ENCODE peak calls at places on chromosome 18, in five cellular contexts. One of them, this sample, is unnamed.

GRCh38 chr18:8609711-8610441 is 639 bp downstream of the RAB12 start:
- DNase-seq in neural progenitor cell: peak; percentile 40
- DNase-seq in body of pancreas: peak; percentile 26
- DNase-seq in tibial nerve: no peak
- DNase-seq in GM13977: no peak
- DNase-seq in this sample: no peak

GRCh38 chr18:49988101-49988500 is 174.8 kb upstream of the ACAA2 start:
- DNase-seq in neural progenitor cell: no peak
- DNase-seq in body of pancreas: no peak
- DNase-seq in tibial nerve: no peak
- DNase-seq in GM13977: no peak
- DNase-seq in this sample: no peak

GRCh38 chr18:62788891-62789290 is 73.5 kb downstream of the PHLPP1 start:
- DNase-seq in neural progenitor cell: no peak
- DNase-seq in body of pancreas: no peak
- DNase-seq in tibial nerve: no peak
- DNase-seq in GM13977: no peak
- DNase-seq in this sample: no peak

GRCh38 chr18:54149078-54149697 is 75.3 kb downstream of the MBD2 start:
- DNase-seq in neural progenitor cell: no peak
- DNase-seq in body of pancreas: no peak
- DNase-seq in tibial nerve: no peak
- DNase-seq in GM13977: peak; percentile 38
- DNase-seq in this sample: peak; percentile 58

GRCh38 chr18:47530695-47531094 is 279.2 kb upstream of the SKOR2 start:
- DNase-seq in neural progenitor cell: no peak
- DNase-seq in body of pancreas: no peak
- DNase-seq in tibial nerve: no peak
- DNase-seq in GM13977: no peak
- DNase-seq in this sample: no peak

GRCh38 chr18:80247403-80247916 is at the start of gene PARD6G:
- DNase-seq in neural progenitor cell: peak; percentile 90
- DNase-seq in body of pancreas: peak; percentile 82
- DNase-seq in tibial nerve: peak; percentile 54
- DNase-seq in GM13977: peak; percentile 89
- DNase-seq in this sample: peak; percentile 96

GRCh38 chr18:45619062-45619825 is 4.0 kb downstream of the SLC14A2 start:
- DNase-seq in neural progenitor cell: no peak
- DNase-seq in body of pancreas: no peak
- DNase-seq in tibial nerve: peak; percentile 30
- DNase-seq in GM13977: no peak
- DNase-seq in this sample: no peak

GRCh38 chr18:66553824-66554223 is 50.1 kb downstream of the CDH19 start:
- DNase-seq in neural progenitor cell: no peak
- DNase-seq in body of pancreas: no peak
- DNase-seq in tibial nerve: no peak
- DNase-seq in GM13977: no peak
- DNase-seq in this sample: no peak

GRCh38 chr18:78639597-78639950 is 340.0 kb upstream of the SALL3 start:
- DNase-seq in neural progenitor cell: no peak
- DNase-seq in body of pancreas: no peak
- DNase-seq in tibial nerve: no peak
- DNase-seq in GM13977: no peak
- DNase-seq in this sample: no peak

GRCh38 chr18:6115710-6116109 is 220.4 kb upstream of the TMEM200C start:
- DNase-seq in neural progenitor cell: no peak
- DNase-seq in body of pancreas: no peak
- DNase-seq in tibial nerve: no peak
- DNase-seq in GM13977: no peak
- DNase-seq in this sample: no peak

GRCh38 chr18:22009242-22009641 is 160.1 kb upstream of the GATA6 start:
- DNase-seq in neural progenitor cell: no peak
- DNase-seq in body of pancreas: no peak
- DNase-seq in tibial nerve: no peak
- DNase-seq in GM13977: no peak
- DNase-seq in this sample: no peak

GRCh38 chr18:44895176-44895798 is 214.6 kb downstream of the SETBP1 start:
- DNase-seq in neural progenitor cell: no peak
- DNase-seq in body of pancreas: peak; percentile 56
- DNase-seq in tibial nerve: no peak
- DNase-seq in GM13977: peak; percentile 9
- DNase-seq in this sample: peak; percentile 30

GRCh38 chr18:43869451-43870008 is 592.2 kb upstream of the SYT4 start:
- DNase-seq in neural progenitor cell: no peak
- DNase-seq in body of pancreas: no peak
- DNase-seq in tibial nerve: no peak
- DNase-seq in GM13977: no peak
- DNase-seq in this sample: no peak

GRCh38 chr18:36917907-36918306 is 89.0 kb downstream of the KIAA1328 start:
- DNase-seq in neural progenitor cell: no peak
- DNase-seq in body of pancreas: no peak
- DNase-seq in tibial nerve: no peak
- DNase-seq in GM13977: no peak
- DNase-seq in this sample: no peak

GRCh38 chr18:68330658-68331057 is 384.2 kb downstream of the TMX3 start:
- DNase-seq in neural progenitor cell: no peak
- DNase-seq in body of pancreas: no peak
- DNase-seq in tibial nerve: no peak
- DNase-seq in GM13977: no peak
- DNase-seq in this sample: no peak

GRCh38 chr18:62721837-62722795 is 6.8 kb downstream of the PHLPP1 start:
- DNase-seq in neural progenitor cell: no peak
- DNase-seq in body of pancreas: no peak
- DNase-seq in tibial nerve: no peak
- DNase-seq in GM13977: no peak
- DNase-seq in this sample: no peak

GRCh38 chr18:74546007-74546406 is 11.7 kb downstream of the CNDP1 start:
- DNase-seq in neural progenitor cell: no peak
- DNase-seq in body of pancreas: no peak
- DNase-seq in tibial nerve: no peak
- DNase-seq in GM13977: no peak
- DNase-seq in this sample: no peak

GRCh38 chr18:3472681-3473544 is 22.9 kb downstream of the TGIF1 start:
- DNase-seq in neural progenitor cell: no peak
- DNase-seq in body of pancreas: no peak
- DNase-seq in tibial nerve: no peak
- DNase-seq in GM13977: no peak
- DNase-seq in this sample: no peak

GRCh38 chr18:28201056-28201455 is 24.1 kb upstream of the CDH2 start:
- DNase-seq in neural progenitor cell: no peak
- DNase-seq in body of pancreas: no peak
- DNase-seq in tibial nerve: no peak
- DNase-seq in GM13977: no peak
- DNase-seq in this sample: no peak

GRCh38 chr18:46481048-46481846 is 175.8 kb downstream of the LOXHD1 start:
- DNase-seq in neural progenitor cell: peak; percentile 73
- DNase-seq in body of pancreas: peak; percentile 40
- DNase-seq in tibial nerve: no peak
- DNase-seq in GM13977: peak; percentile 64
- DNase-seq in this sample: peak; percentile 57

GRCh38 chr18:8996771-8997432 is 105.6 kb upstream of the NDUFV2 start:
- DNase-seq in neural progenitor cell: no peak
- DNase-seq in body of pancreas: no peak
- DNase-seq in tibial nerve: no peak
- DNase-seq in GM13977: no peak
- DNase-seq in this sample: no peak

GRCh38 chr18:6058941-6059340 is 163.6 kb upstream of the TMEM200C start:
- DNase-seq in neural progenitor cell: peak; percentile 61
- DNase-seq in body of pancreas: no peak
- DNase-seq in tibial nerve: no peak
- DNase-seq in GM13977: no peak
- DNase-seq in this sample: no peak

GRCh38 chr18:35122586-35123224 is 81.5 kb downstream of the MAPRE2 start:
- DNase-seq in neural progenitor cell: peak; percentile 66
- DNase-seq in body of pancreas: no peak
- DNase-seq in tibial nerve: no peak
- DNase-seq in GM13977: peak; percentile 24
- DNase-seq in this sample: peak; percentile 36

GRCh38 chr18:777021-777420 is 35.0 kb downstream of the YES1 start:
- DNase-seq in neural progenitor cell: no peak
- DNase-seq in body of pancreas: no peak
- DNase-seq in tibial nerve: no peak
- DNase-seq in GM13977: no peak
- DNase-seq in this sample: no peak

GRCh38 chr18:60266558-60266957 is 106.0 kb downstream of the MC4R start:
- DNase-seq in neural progenitor cell: no peak
- DNase-seq in body of pancreas: no peak
- DNase-seq in tibial nerve: no peak
- DNase-seq in GM13977: no peak
- DNase-seq in this sample: no peak

GRCh38 chr18:36142751-36143150 is 13.1 kb downstream of the ELP2 start:
- DNase-seq in neural progenitor cell: no peak
- DNase-seq in body of pancreas: no peak
- DNase-seq in tibial nerve: no peak
- DNase-seq in GM13977: no peak
- DNase-seq in this sample: no peak

GRCh38 chr18:8391068-8391467 is 218.2 kb upstream of the RAB12 start:
- DNase-seq in neural progenitor cell: no peak
- DNase-seq in body of pancreas: no peak
- DNase-seq in tibial nerve: no peak
- DNase-seq in GM13977: no peak
- DNase-seq in this sample: no peak

DNA sequence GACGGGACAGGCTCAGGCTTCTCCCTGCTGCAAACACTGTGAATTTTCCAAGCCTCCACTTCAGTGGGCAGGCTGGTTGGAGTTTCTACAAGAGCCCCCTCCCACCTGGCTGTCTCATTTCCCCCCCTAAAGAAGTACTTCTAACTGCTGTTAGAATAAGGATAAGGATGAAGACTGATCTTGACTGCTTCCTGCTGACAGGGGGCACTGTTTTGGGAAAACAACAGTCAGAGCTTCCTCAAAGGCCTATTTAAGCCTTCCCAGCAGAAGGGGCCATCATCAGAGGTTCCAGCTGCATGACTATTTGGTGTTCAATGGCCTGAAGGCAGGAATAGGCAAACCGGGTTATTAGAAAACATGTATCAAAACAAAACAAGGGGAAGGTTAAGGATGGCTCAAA is 1162.8 kb downstream of the DSC3 start:
- DNase-seq in neural progenitor cell: no peak
- DNase-seq in body of pancreas: no peak
- DNase-seq in tibial nerve: no peak
- DNase-seq in GM13977: no peak
- DNase-seq in this sample: no peak
- TF ChIP-seq CTCF in neural progenitor cell: peak; percentile 40
- TF ChIP-seq CTCF in body of pancreas: no peak
- TF ChIP-seq CTCF in tibial nerve: no peak
- TF ChIP-seq CTCF in GM13977: peak; percentile 2
- TF ChIP-seq CTCF in this sample: no peak

DNA sequence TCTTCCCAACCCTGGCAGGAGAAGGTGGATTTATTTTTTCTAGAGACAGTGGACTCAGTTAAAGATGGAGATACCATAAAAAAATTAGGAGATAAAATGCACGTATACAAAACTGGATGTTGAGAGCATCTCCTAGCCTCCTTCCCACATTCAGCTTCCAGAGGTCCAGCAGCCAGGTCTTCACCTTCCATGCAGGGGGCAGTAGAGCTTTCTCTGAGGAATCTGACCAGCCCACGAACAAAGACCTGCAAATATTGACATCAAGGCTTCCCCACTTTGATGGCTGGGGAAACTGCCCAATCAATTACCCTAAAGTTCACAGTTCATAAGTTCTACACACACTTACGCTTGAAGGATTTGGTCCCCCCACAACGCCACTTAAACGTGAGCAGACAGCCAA is 24.5 kb downstream of the AQP4 start:
- DNase-seq in neural progenitor cell: no peak
- DNase-seq in body of pancreas: no peak
- DNase-seq in tibial nerve: no peak
- DNase-seq in GM13977: no peak
- DNase-seq in this sample: no peak
- TF ChIP-seq CTCF in neural progenitor cell: no peak
- TF ChIP-seq CTCF in body of pancreas: no peak
- TF ChIP-seq CTCF in tibial nerve: no peak
- TF ChIP-seq CTCF in GM13977: peak; percentile 2
- TF ChIP-seq CTCF in this sample: no peak

DNA sequence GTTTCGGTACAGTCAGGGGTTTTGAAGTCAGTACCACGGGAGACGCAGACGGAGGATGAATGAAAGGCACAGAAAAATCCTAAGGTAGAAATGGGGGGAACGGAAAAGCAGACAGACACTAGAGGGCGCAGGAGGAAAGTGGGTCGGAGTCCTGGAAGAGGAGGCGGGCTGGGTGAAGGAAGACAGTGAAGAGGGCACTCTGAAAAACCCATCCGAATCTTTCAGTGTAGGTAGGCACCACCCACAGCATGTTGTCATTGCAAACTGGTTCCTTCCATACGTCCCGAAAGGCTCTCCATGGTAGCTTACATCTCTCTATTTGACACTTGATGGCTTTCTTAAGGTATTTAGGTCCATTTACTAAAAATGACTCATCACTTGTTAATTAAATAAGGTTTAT is 18.5 kb upstream of the ZNF236 start:
- DNase-seq in neural progenitor cell: peak; percentile 72
- DNase-seq in body of pancreas: peak; percentile 63
- DNase-seq in tibial nerve: peak; percentile 52
- DNase-seq in GM13977: peak; percentile 74
- DNase-seq in this sample: peak; percentile 79
- TF ChIP-seq CTCF in neural progenitor cell: peak; percentile 86
- TF ChIP-seq CTCF in body of pancreas: peak; percentile 72
- TF ChIP-seq CTCF in tibial nerve: peak; percentile 87
- TF ChIP-seq CTCF in GM13977: peak; percentile 85
- TF ChIP-seq CTCF in this sample: peak; percentile 60

GRCh38 chr18:56870982-56871381 is 219.8 kb downstream of the WDR7 start:
- DNase-seq in neural progenitor cell: no peak
- DNase-seq in body of pancreas: no peak
- DNase-seq in tibial nerve: no peak
- DNase-seq in GM13977: no peak
- DNase-seq in this sample: no peak

GRCh38 chr18:56873441-56874140 is 222.4 kb downstream of the WDR7 start:
- DNase-seq in neural progenitor cell: peak; percentile 66
- DNase-seq in body of pancreas: no peak
- DNase-seq in tibial nerve: no peak
- DNase-seq in GM13977: no peak
- DNase-seq in this sample: no peak

GRCh38 chr18:56872140-56872539 is 221.0 kb downstream of the WDR7 start:
- DNase-seq in neural progenitor cell: no peak
- DNase-seq in body of pancreas: no peak
- DNase-seq in tibial nerve: no peak
- DNase-seq in GM13977: no peak
- DNase-seq in this sample: no peak

GRCh38 chr18:56869189-56869777 is 218.1 kb downstream of the WDR7 start:
- DNase-seq in neural progenitor cell: peak; percentile 51
- DNase-seq in body of pancreas: peak; percentile 15
- DNase-seq in tibial nerve: no peak
- DNase-seq in GM13977: peak; percentile 16
- DNase-seq in this sample: peak; percentile 12
- TF ChIP-seq CTCF in neural progenitor cell: peak; percentile 60
- TF ChIP-seq CTCF in body of pancreas: peak; percentile 44
- TF ChIP-seq CTCF in tibial nerve: peak; percentile 60
- TF ChIP-seq CTCF in GM13977: peak; percentile 78
- TF ChIP-seq CTCF in this sample: peak; percentile 59

This sample was measured in GM20000.